ENCODE peak calls at places on chromosomes 5 and 9, in ten cellular contexts. I, N, U, P, M, L, Q, G, F and Y are unnamed samples.
A peak's percentile ranks its signal among the peaks of the same experiment; 100 is the strongest.

GRCh38 chr9:34365282-34365681 is 11.4 kb downstream of the MYORG start:
- DNase-seq in I (no peak), N (no peak), U (no peak), P (no peak), M (no peak), L (no peak), Q (no peak), G (no peak), F (no peak), Y (no peak)

GRCh38 chr5:134113908-134114875 is at the start of gene TCF7:
- DNase-seq in I (peak; percentile 78), N (peak; percentile 66), U (peak; percentile 76), P (peak; percentile 62), M (peak; percentile 89), L (peak; percentile 70), Q (peak; percentile 79), G (peak; percentile 55), F (peak; percentile 91), Y (peak; percentile 96)

GRCh38 chr9:137416563-137417151 is 6.3 kb downstream of the EXD3 start:
- DNase-seq in I (no peak), N (no peak), U (no peak), P (no peak), M (peak; percentile 51), L (no peak), Q (no peak), G (no peak), F (no peak), Y (no peak)

GRCh38 chr5:151684690-151685361 is 1.9 kb downstream of the SPARC start:
- DNase-seq in I (no peak), N (no peak), U (no peak), P (no peak), M (no peak), L (peak; percentile 73), Q (peak; percentile 98), G (no peak), F (no peak), Y (no peak)

GRCh38 chr5:9557696-9558095 is 11.8 kb upstream of the SEMA5A start:
- DNase-seq in I (no peak), N (no peak), U (no peak), P (no peak), M (no peak), L (no peak), Q (peak; percentile 77), G (no peak), F (no peak), Y (no peak)

GRCh38 chr9:127300886-127301447 is 36.4 kb downstream of the GARNL3 start:
- DNase-seq in I (no peak), N (no peak), U (no peak), P (no peak), M (no peak), L (no peak), Q (no peak), G (no peak), F (no peak), Y (no peak)

GRCh38 chr5:71996789-71997188 is 110.5 kb upstream of the MAP1B start:
- DNase-seq in I (no peak), N (no peak), U (no peak), P (no peak), M (no peak), L (peak; percentile 10), Q (no peak), G (no peak), F (no peak), Y (no peak)

GRCh38 chr5:56814361-56814962 is 887 bp upstream of the MAP3K1 start:
- DNase-seq in I (peak; percentile 44), N (no peak), U (peak; percentile 37), P (no peak), M (peak; percentile 75), L (peak; percentile 47), Q (no peak), G (no peak), F (peak; percentile 74), Y (peak; percentile 25)

GRCh38 chr5:141260458-141261237 is 15.5 kb downstream of the PCDHB15 start:
- DNase-seq in I (no peak), N (no peak), U (no peak), P (no peak), M (no peak), L (no peak), Q (peak; percentile 11), G (no peak), F (no peak), Y (no peak)

GRCh38 chr9:131874916-131875670 is 135.2 kb upstream of the RAPGEF1 start:
- DNase-seq in I (no peak), N (no peak), U (no peak), P (no peak), M (peak; percentile 5), L (no peak), Q (no peak), G (no peak), F (peak; percentile 48), Y (no peak)

GRCh38 chr9:135335691-135336181 is 143.8 kb upstream of the PPP1R26 start:
- DNase-seq in I (no peak), N (no peak), U (peak; percentile 2), P (no peak), M (no peak), L (no peak), Q (no peak), G (no peak), F (peak; percentile 33), Y (no peak)

GRCh38 chr5:154593091-154593490 is 115.1 kb upstream of the HAND1 start:
- DNase-seq in I (no peak), N (no peak), U (no peak), P (no peak), M (no peak), L (no peak), Q (peak; percentile 70), G (no peak), F (no peak), Y (no peak)

GRCh38 chr5:91219803-91220371 is 163.2 kb downstream of the ARRDC3 start:
- DNase-seq in I (no peak), N (peak; percentile 2), U (peak; percentile 33), P (no peak), M (no peak), L (no peak), Q (peak; percentile 67), G (no peak), F (peak; percentile 67), Y (peak; percentile 36)

GRCh38 chr9:38708759-38709158 is 11.2 kb downstream of the FAM240B start:
- DNase-seq in I (no peak), N (no peak), U (no peak), P (no peak), M (no peak), L (no peak), Q (peak; percentile 83), G (no peak), F (no peak), Y (no peak)

GRCh38 chr9:3467593-3468219 is 58.1 kb downstream of the RFX3 start:
- DNase-seq in I (peak; percentile 30), N (peak; percentile 40), U (peak; percentile 57), P (peak; percentile 15), M (peak; percentile 59), L (peak; percentile 60), Q (peak; percentile 90), G (peak; percentile 21), F (peak; percentile 83), Y (peak; percentile 51)

GRCh38 chr9:22119537-22120167 is 110.5 kb upstream of the CDKN2B start:
- DNase-seq in I (no peak), N (no peak), U (no peak), P (no peak), M (no peak), L (peak; percentile 7), Q (peak; percentile 75), G (no peak), F (no peak), Y (no peak)

GRCh38 chr5:170861855-170862766 is at the start of gene RANBP17:
- DNase-seq in I (no peak), N (no peak), U (no peak), P (no peak), M (peak; percentile 69), L (peak; percentile 57), Q (peak; percentile 88), G (no peak), F (no peak), Y (no peak)

GRCh38 chr5:120252839-120253238 is 211.3 kb upstream of the PRR16 start:
- DNase-seq in I (no peak), N (no peak), U (no peak), P (no peak), M (no peak), L (no peak), Q (peak; percentile 19), G (no peak), F (no peak), Y (no peak)

GRCh38 chr9:114989600-114990410 is 59.4 kb upstream of the TNFSF8 start:
- DNase-seq in I (no peak), N (peak; percentile 78), U (peak; percentile 30), P (no peak), M (no peak), L (no peak), Q (no peak), G (peak; percentile 52), F (peak; percentile 79), Y (peak; percentile 26)

GRCh38 chr5:915946-916345 is 23.3 kb downstream of the TRIP13 start:
- DNase-seq in I (no peak), N (no peak), U (no peak), P (no peak), M (no peak), L (no peak), Q (no peak), G (no peak), F (peak; percentile 57), Y (no peak)

GRCh38 chr5:93588586-93589347 is 5.7 kb downstream of the NR2F1 start:
- DNase-seq in I (no peak), N (no peak), U (no peak), P (no peak), M (no peak), L (no peak), Q (peak; percentile 63), G (no peak), F (no peak), Y (no peak)

GRCh38 chr5:109200221-109200620 is 209.6 kb downstream of the PJA2 start:
- DNase-seq in I (no peak), N (no peak), U (no peak), P (no peak), M (no peak), L (no peak), Q (no peak), G (no peak), F (no peak), Y (no peak)

GRCh38 chr9:27193886-27194285 is 84.9 kb downstream of the TEK start:
- DNase-seq in I (no peak), N (no peak), U (no peak), P (no peak), M (no peak), L (no peak), Q (no peak), G (no peak), F (no peak), Y (no peak)

GRCh38 chr5:161846731-161847130 is 1.2 kb upstream of the GABRA1 start:
- DNase-seq in I (no peak), N (no peak), U (no peak), P (no peak), M (no peak), L (no peak), Q (no peak), G (no peak), F (no peak), Y (no peak)

GRCh38 chr9:7848498-7848897 is 48.9 kb upstream of the DMAC1 start:
- DNase-seq in I (no peak), N (no peak), U (no peak), P (no peak), M (no peak), L (no peak), Q (no peak), G (no peak), F (no peak), Y (no peak)

GRCh38 chr5:171907731-171908343 is 98.6 kb downstream of the FBXW11 start:
- DNase-seq in I (peak; percentile 10), N (peak; percentile 33), U (peak; percentile 39), P (no peak), M (no peak), L (peak; percentile 40), Q (peak; percentile 83), G (peak; percentile 7), F (peak; percentile 66), Y (peak; percentile 30)

GRCh38 chr5:179839328-179840256 is 18.9 kb downstream of the SQSTM1 start:
- DNase-seq in I (no peak), N (no peak), U (no peak), P (no peak), M (peak; percentile 92), L (no peak), Q (peak; percentile 51), G (no peak), F (no peak), Y (no peak)

GRCh38 chr5:95838001-95838520 is 15.5 kb upstream of the GLRX start:
- DNase-seq in I (no peak), N (no peak), U (no peak), P (no peak), M (no peak), L (no peak), Q (no peak), G (no peak), F (no peak), Y (no peak)